ENCODE peak calls at places on chromosomes 16 and 17, in five cellular contexts. S, X, J, D and L are unnamed samples.
A peak's percentile ranks its signal among the peaks of the same experiment; 100 is the strongest.

GRCh38 chr16:46748775-46749705 is 896 bp upstream of the MYLK3 start:
- DNase-seq in S (no peak), X (peak; percentile 58), J (no peak), D (no peak), L (peak; percentile 22)

GRCh38 chr17:38568845-38569510 is 36.8 kb downstream of the SRCIN1 start:
- DNase-seq in S (no peak), X (no peak), J (no peak), D (no peak), L (no peak)

GRCh38 chr16:51393381-51394005 is 242.4 kb upstream of the SALL1 start:
- DNase-seq in S (no peak), X (no peak), J (no peak), D (no peak), L (no peak)

GRCh38 chr16:57084257-57084770 is 8.1 kb upstream of the CPNE2 start:
- DNase-seq in S (peak; percentile 65), X (peak; percentile 81), J (peak; percentile 61), D (peak; percentile 63), L (peak; percentile 70)

GRCh38 chr17:70636517-70637133 is 467.3 kb downstream of the KCNJ2 start:
- DNase-seq in S (no peak), X (peak; percentile 24), J (peak; percentile 13), D (peak; percentile 54), L (no peak)

GRCh38 chr16:69283851-69284250 is 27.3 kb upstream of the VPS4A start:
- DNase-seq in S (no peak), X (no peak), J (no peak), D (no peak), L (no peak)

GRCh38 chr17:1829189-1829578 is 518 bp downstream of the SMYD4 start:
- DNase-seq in S (no peak), X (peak; percentile 35), J (no peak), D (no peak), L (peak; percentile 17)

GRCh38 chr17:27572665-27573064 is 58.3 kb upstream of the LGALS9 start:
- DNase-seq in S (no peak), X (no peak), J (no peak), D (no peak), L (no peak)

GRCh38 chr16:68760671-68761275 is 23.7 kb downstream of the CDH1 start:
- DNase-seq in S (no peak), X (no peak), J (no peak), D (no peak), L (no peak)

GRCh38 chr17:8188408-8188839 is 1.6 kb downstream of the BORCS6 start:
- DNase-seq in S (no peak), X (no peak), J (no peak), D (no peak), L (no peak)

GRCh38 chr17:77160032-77160876 is 19.5 kb downstream of the SEC14L1 start:
- DNase-seq in S (no peak), X (no peak), J (no peak), D (no peak), L (no peak)

GRCh38 chr16:14198603-14199002 is 127.5 kb downstream of the MRTFB start:
- DNase-seq in S (no peak), X (no peak), J (no peak), D (no peak), L (no peak)

GRCh38 chr17:61296058-61296457 is 103.6 kb upstream of the TBX2 start:
- DNase-seq in S (no peak), X (no peak), J (no peak), D (no peak), L (no peak)

GRCh38 chr16:54503436-54503835 is 216.8 kb upstream of the IRX3 start:
- DNase-seq in S (no peak), X (no peak), J (no peak), D (no peak), L (no peak)

GRCh38 chr16:58678716-58679115 is 5.9 kb downstream of the SLC38A7 start:
- DNase-seq in S (no peak), X (peak; percentile 76), J (peak; percentile 66), D (no peak), L (peak; percentile 74)

GRCh38 chr16:15552507-15552906 is 90.4 kb downstream of the MARF1 start:
- DNase-seq in S (no peak), X (no peak), J (no peak), D (no peak), L (no peak)

GRCh38 chr17:64152428-64153125 is 22.6 kb upstream of the ERN1 start:
- DNase-seq in S (no peak), X (no peak), J (no peak), D (no peak), L (no peak)

GRCh38 chr17:59180626-59181025 is 25.1 kb downstream of the PRR11 start:
- DNase-seq in S (no peak), X (no peak), J (no peak), D (no peak), L (no peak)

GRCh38 chr17:80279895-80280294 is 19.2 kb downstream of the RNF213 start:
- DNase-seq in S (no peak), X (peak; percentile 63), J (no peak), D (no peak), L (peak; percentile 93)

GRCh38 chr16:79053577-79053976 is 547.0 kb downstream of the MAF start:
- DNase-seq in S (no peak), X (no peak), J (no peak), D (no peak), L (no peak)

GRCh38 chr16:4306439-4307214 is 9.2 kb upstream of the GLIS2 start:
- DNase-seq in S (no peak), X (no peak), J (no peak), D (no peak), L (peak; percentile 84)

GRCh38 chr16:4309102-4309832 is 6.6 kb upstream of the GLIS2 start:
- DNase-seq in S (no peak), X (no peak), J (no peak), D (no peak), L (no peak)

GRCh38 chr16:4303973-4304372 is 11.9 kb upstream of the GLIS2 start:
- DNase-seq in S (no peak), X (no peak), J (no peak), D (no peak), L (no peak)

GRCh38 chr16:4309833-4310266 is 6.0 kb upstream of the GLIS2 start:
- DNase-seq in S (peak; percentile 82), X (peak; percentile 58), J (no peak), D (peak; percentile 61), L (peak; percentile 74)

DNA sequence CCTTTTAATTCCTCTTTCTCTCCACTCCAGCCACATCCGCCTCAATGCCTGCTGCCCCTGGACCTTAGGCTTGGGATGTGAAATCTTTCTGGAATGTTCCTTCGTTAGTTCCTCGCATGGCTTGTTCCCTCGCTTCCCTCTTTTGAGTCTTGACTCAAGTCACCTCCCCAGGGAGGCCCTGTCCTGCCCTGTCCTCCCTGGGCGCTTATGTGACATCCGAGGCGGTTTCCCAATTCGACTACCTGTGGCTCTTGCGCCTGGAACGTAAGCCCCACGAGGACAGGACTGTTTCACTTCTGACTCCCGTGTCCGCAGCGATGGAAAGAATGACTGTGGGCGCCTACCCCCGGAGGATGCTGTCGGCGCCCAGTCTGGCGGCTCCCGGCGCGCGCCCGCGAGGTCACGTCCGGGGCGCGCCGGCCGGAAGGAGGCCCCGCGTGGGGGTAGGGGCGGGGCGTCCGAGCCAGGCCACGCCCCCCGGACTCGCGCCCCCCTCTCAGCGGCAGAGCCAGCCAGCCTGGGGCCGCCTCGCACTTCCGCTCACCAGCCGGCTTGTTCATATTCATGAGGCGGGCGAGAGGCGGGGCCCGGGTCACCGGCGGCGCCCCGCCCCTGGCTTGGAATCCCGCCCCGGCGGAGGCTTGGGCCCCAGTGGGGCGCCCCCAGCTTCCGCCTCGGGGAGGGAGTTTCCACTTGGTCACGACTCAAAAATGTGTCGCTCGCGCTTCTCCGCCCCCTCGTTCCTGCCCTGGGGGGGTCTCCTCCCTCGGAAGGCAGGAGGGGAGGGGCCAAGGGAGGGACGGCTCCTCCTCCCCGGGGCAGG is 8.4 kb upstream of the GLIS2 start:
- DNase-seq in S (peak; percentile 96), X (peak; percentile 96), J (peak; percentile 88), D (peak; percentile 92), L (peak; percentile 96)
- TF ChIP-seq POLR2A in S (no peak), X (no peak), J (peak; percentile 39), D (peak; percentile 27), L (peak; percentile 54)

DNA sequence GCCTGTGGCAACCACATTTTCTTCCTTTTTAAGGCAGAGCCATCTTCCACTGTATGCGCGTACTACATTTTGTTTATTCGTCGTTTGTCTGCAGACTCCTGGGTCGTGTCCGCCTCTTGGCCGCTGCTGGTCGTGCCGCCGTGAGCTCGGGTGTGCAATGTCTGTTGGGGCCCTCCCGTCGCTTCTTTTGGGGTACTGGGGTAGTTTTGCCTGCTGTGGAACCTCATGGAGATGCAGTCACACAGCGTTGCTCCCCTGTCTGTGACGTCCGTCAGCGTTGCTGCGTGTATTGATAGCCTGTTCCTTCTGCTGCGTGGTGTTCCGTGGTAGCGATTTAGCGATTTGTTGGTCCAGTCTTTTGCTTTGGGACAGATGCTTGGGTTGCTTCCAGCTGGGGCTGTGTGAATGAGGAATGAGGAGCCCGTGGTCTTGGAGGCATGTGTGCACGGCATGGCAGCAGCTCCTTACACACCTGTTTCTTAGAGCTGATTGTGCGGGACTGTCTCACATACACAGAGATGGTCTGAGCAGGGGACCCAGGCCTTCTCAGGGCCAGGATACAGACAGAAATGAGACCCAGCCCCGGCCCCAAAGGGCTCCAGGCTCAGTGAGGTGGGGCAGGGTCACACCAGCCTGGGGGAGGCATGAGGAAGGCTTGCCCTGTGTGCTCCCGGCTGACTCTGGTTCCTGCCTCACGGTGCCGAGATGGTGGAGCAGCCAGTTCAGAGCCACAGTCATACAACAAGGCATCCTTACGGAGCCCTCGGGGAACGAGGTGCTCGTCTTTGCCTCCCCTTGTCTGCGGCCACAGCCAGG is 78.4 kb upstream of the GSE1 start:
- DNase-seq in S (no peak), X (no peak), J (no peak), D (no peak), L (no peak)
- H3K4me1 ChIP-seq in S (peaks cover 41% of the 10 kb centered on the region), X (peaks cover 20% of the 10 kb centered on the region), J (peaks cover 4% of the 10 kb centered on the region), D (no peaks in the 10 kb centered on the region), L (peaks cover 12% of the 10 kb centered on the region)

GRCh38 chr16:87569601-87570559 is 32.4 kb upstream of the JPH3 start:
- DNase-seq in S (no peak), X (no peak), J (no peak), D (no peak), L (no peak)
- H3K27me3 ChIP-seq in S (peaks cover 8% of the 10 kb centered on the region), X (no peaks in the 10 kb centered on the region), J (no peaks in the 10 kb centered on the region), D (no peaks in the 10 kb centered on the region), L (no peaks in the 10 kb centered on the region)

GRCh38 chr17:81550830-81551457 is 1.2 kb downstream of the FAAP100 start:
- DNase-seq in S (no peak), X (no peak), J (no peak), D (no peak), L (no peak)

GRCh38 chr17:81553616-81554181 is 1.5 kb upstream of the FAAP100 start:
- DNase-seq in S (no peak), X (peak; percentile 26), J (no peak), D (peak; percentile 16), L (no peak)

GRCh38 chr17:81552244-81553017 is at the start of gene FAAP100:
- DNase-seq in S (peak; percentile 84), X (peak; percentile 79), J (peak; percentile 67), D (peak; percentile 70), L (peak; percentile 75)

GRCh38 chr17:81551458-81552243 is 502 bp downstream of the FAAP100 start:
- DNase-seq in S (no peak), X (peak; percentile 43), J (no peak), D (no peak), L (peak; percentile 52)

DNA sequence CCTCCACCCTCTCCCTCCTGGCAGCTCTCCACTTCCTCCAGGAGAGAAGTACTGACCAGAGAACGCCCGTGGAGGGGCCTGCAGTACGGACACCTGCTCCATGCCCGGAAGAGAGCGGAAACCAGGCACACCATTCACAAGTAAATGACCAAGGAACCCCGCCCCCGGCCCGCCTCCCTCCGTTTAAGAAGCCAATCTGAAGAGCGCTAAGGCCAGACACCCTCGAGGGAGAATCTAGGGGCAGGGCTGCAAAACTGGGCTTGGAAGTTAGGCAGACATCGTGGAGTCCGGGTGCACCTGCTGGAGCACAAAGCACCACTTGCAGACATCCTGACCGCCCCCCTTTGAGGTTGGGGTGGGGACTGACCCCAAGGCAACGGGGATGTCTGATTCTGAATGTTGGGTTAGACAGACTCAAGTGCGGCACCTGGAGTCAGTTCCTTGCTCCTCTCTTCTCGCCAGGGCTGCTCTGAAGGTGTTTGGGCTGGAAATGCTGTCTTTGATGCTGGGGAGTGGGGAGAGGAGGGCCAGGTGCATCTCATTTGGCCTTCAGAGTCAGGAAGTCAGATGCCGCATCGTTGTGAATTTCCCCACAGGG is 964 bp upstream of the FAAP100 start:
- DNase-seq in S (peak; percentile 83), X (peak; percentile 91), J (peak; percentile 73), D (peak; percentile 80), L (peak; percentile 81)
- TF ChIP-seq POLR2A in S (no peak), X (no peak), J (no peak), D (peak; percentile 48), L (peak; percentile 33)